ENCODE peak calls at places on chromosomes 13 and 19, in nine cellular contexts. One of them, this sample, is unnamed.

GRCh38 chr19:48466571-48467325 is 2.4 kb upstream of the CYTH2 start:
- DNase-seq in NCI-H1436: no peak
- DNase-seq in stimulated activated CD4-positive, alpha-beta T cell treated with anti-CD3 and anti-CD28 coated beads, Interleukin-15, amount 100 ng/mL, for 1 hour: no peak
- DNase-seq in nephron progenitor cell: no peak
- DNase-seq in T-helper 22 cell: no peak
- DNase-seq in activated naive CD4-positive, alpha-beta T cell treated with anti-CD3 and anti-CD28 coated beads, Interleukin-2, amount 10 ng/mL, durations not matched to agents 7 days and 5 days: no peak
- DNase-seq in HT-29: no peak
- DNase-seq in iPS-NIHi11: no peak
- DNase-seq in GDM1: no peak
- DNase-seq in this sample: no peak

GRCh38 chr13:49954674-49955455 is 18.7 kb upstream of the SPRYD7 start:
- DNase-seq in NCI-H1436: no peak
- DNase-seq in stimulated activated CD4-positive, alpha-beta T cell treated with anti-CD3 and anti-CD28 coated beads, Interleukin-15, amount 100 ng/mL, for 1 hour: no peak
- DNase-seq in nephron progenitor cell: no peak
- DNase-seq in T-helper 22 cell: no peak
- DNase-seq in activated naive CD4-positive, alpha-beta T cell treated with anti-CD3 and anti-CD28 coated beads, Interleukin-2, amount 10 ng/mL, durations not matched to agents 7 days and 5 days: no peak
- DNase-seq in HT-29: peak
- DNase-seq in iPS-NIHi11: no peak
- DNase-seq in GDM1: no peak
- DNase-seq in this sample: no peak

GRCh38 chr19:1279261-1279660 is 3.9 kb downstream of the FAM174C start:
- DNase-seq in NCI-H1436: no peak
- DNase-seq in stimulated activated CD4-positive, alpha-beta T cell treated with anti-CD3 and anti-CD28 coated beads, Interleukin-15, amount 100 ng/mL, for 1 hour: no peak
- DNase-seq in nephron progenitor cell: no peak
- DNase-seq in T-helper 22 cell: no peak
- DNase-seq in activated naive CD4-positive, alpha-beta T cell treated with anti-CD3 and anti-CD28 coated beads, Interleukin-2, amount 10 ng/mL, durations not matched to agents 7 days and 5 days: no peak
- DNase-seq in HT-29: no peak
- DNase-seq in iPS-NIHi11: no peak
- DNase-seq in GDM1: no peak
- DNase-seq in this sample: no peak

GRCh38 chr13:44212633-44213387 is 160.8 kb upstream of the SERP2 start:
- DNase-seq in NCI-H1436: no peak
- DNase-seq in stimulated activated CD4-positive, alpha-beta T cell treated with anti-CD3 and anti-CD28 coated beads, Interleukin-15, amount 100 ng/mL, for 1 hour: no peak
- DNase-seq in nephron progenitor cell: no peak
- DNase-seq in T-helper 22 cell: no peak
- DNase-seq in activated naive CD4-positive, alpha-beta T cell treated with anti-CD3 and anti-CD28 coated beads, Interleukin-2, amount 10 ng/mL, durations not matched to agents 7 days and 5 days: no peak
- DNase-seq in HT-29: no peak
- DNase-seq in iPS-NIHi11: no peak
- DNase-seq in GDM1: no peak
- DNase-seq in this sample: no peak

GRCh38 chr13:94366677-94367076 is 112.8 kb downstream of the DCT start:
- DNase-seq in NCI-H1436: no peak
- DNase-seq in stimulated activated CD4-positive, alpha-beta T cell treated with anti-CD3 and anti-CD28 coated beads, Interleukin-15, amount 100 ng/mL, for 1 hour: no peak
- DNase-seq in nephron progenitor cell: no peak
- DNase-seq in T-helper 22 cell: no peak
- DNase-seq in activated naive CD4-positive, alpha-beta T cell treated with anti-CD3 and anti-CD28 coated beads, Interleukin-2, amount 10 ng/mL, durations not matched to agents 7 days and 5 days: no peak
- DNase-seq in HT-29: no peak
- DNase-seq in iPS-NIHi11: no peak
- DNase-seq in GDM1: no peak
- DNase-seq in this sample: no peak

GRCh38 chr13:47546963-47547345 is 454.1 kb downstream of the SUCLA2 start:
- DNase-seq in NCI-H1436: no peak
- DNase-seq in stimulated activated CD4-positive, alpha-beta T cell treated with anti-CD3 and anti-CD28 coated beads, Interleukin-15, amount 100 ng/mL, for 1 hour: no peak
- DNase-seq in nephron progenitor cell: no peak
- DNase-seq in T-helper 22 cell: no peak
- DNase-seq in activated naive CD4-positive, alpha-beta T cell treated with anti-CD3 and anti-CD28 coated beads, Interleukin-2, amount 10 ng/mL, durations not matched to agents 7 days and 5 days: no peak
- DNase-seq in HT-29: no peak
- DNase-seq in iPS-NIHi11: no peak
- DNase-seq in GDM1: no peak
- DNase-seq in this sample: no peak

GRCh38 chr13:78657699-78658629 is 991 bp downstream of the OBI1 start:
- DNase-seq in NCI-H1436: no peak
- DNase-seq in stimulated activated CD4-positive, alpha-beta T cell treated with anti-CD3 and anti-CD28 coated beads, Interleukin-15, amount 100 ng/mL, for 1 hour: no peak
- DNase-seq in nephron progenitor cell: no peak
- DNase-seq in T-helper 22 cell: no peak
- DNase-seq in activated naive CD4-positive, alpha-beta T cell treated with anti-CD3 and anti-CD28 coated beads, Interleukin-2, amount 10 ng/mL, durations not matched to agents 7 days and 5 days: no peak
- DNase-seq in HT-29: peak
- DNase-seq in iPS-NIHi11: peak
- DNase-seq in GDM1: no peak
- DNase-seq in this sample: no peak

GRCh38 chr19:6061420-6062130 is 48.7 kb downstream of the RFX2 start:
- DNase-seq in NCI-H1436: no peak
- DNase-seq in stimulated activated CD4-positive, alpha-beta T cell treated with anti-CD3 and anti-CD28 coated beads, Interleukin-15, amount 100 ng/mL, for 1 hour: no peak
- DNase-seq in nephron progenitor cell: no peak
- DNase-seq in T-helper 22 cell: no peak
- DNase-seq in activated naive CD4-positive, alpha-beta T cell treated with anti-CD3 and anti-CD28 coated beads, Interleukin-2, amount 10 ng/mL, durations not matched to agents 7 days and 5 days: no peak
- DNase-seq in HT-29: no peak
- DNase-seq in iPS-NIHi11: no peak
- DNase-seq in GDM1: no peak
- DNase-seq in this sample: no peak

GRCh38 chr13:27923794-27924528 is 4.2 kb downstream of the PDX1 start:
- DNase-seq in NCI-H1436: no peak
- DNase-seq in stimulated activated CD4-positive, alpha-beta T cell treated with anti-CD3 and anti-CD28 coated beads, Interleukin-15, amount 100 ng/mL, for 1 hour: no peak
- DNase-seq in nephron progenitor cell: peak
- DNase-seq in T-helper 22 cell: no peak
- DNase-seq in activated naive CD4-positive, alpha-beta T cell treated with anti-CD3 and anti-CD28 coated beads, Interleukin-2, amount 10 ng/mL, durations not matched to agents 7 days and 5 days: no peak
- DNase-seq in HT-29: no peak
- DNase-seq in iPS-NIHi11: no peak
- DNase-seq in GDM1: no peak
- DNase-seq in this sample: no peak

GRCh38 chr19:10915511-10916091 is 12.8 kb downstream of the YIPF2 start:
- DNase-seq in NCI-H1436: no peak
- DNase-seq in stimulated activated CD4-positive, alpha-beta T cell treated with anti-CD3 and anti-CD28 coated beads, Interleukin-15, amount 100 ng/mL, for 1 hour: no peak
- DNase-seq in nephron progenitor cell: no peak
- DNase-seq in T-helper 22 cell: no peak
- DNase-seq in activated naive CD4-positive, alpha-beta T cell treated with anti-CD3 and anti-CD28 coated beads, Interleukin-2, amount 10 ng/mL, durations not matched to agents 7 days and 5 days: no peak
- DNase-seq in HT-29: no peak
- DNase-seq in iPS-NIHi11: no peak
- DNase-seq in GDM1: no peak
- DNase-seq in this sample: no peak

GRCh38 chr19:45428385-45429231 is 4.9 kb upstream of the ERCC1 start:
- DNase-seq in NCI-H1436: no peak
- DNase-seq in stimulated activated CD4-positive, alpha-beta T cell treated with anti-CD3 and anti-CD28 coated beads, Interleukin-15, amount 100 ng/mL, for 1 hour: no peak
- DNase-seq in nephron progenitor cell: peak
- DNase-seq in T-helper 22 cell: no peak
- DNase-seq in activated naive CD4-positive, alpha-beta T cell treated with anti-CD3 and anti-CD28 coated beads, Interleukin-2, amount 10 ng/mL, durations not matched to agents 7 days and 5 days: no peak
- DNase-seq in HT-29: no peak
- DNase-seq in iPS-NIHi11: peak
- DNase-seq in GDM1: no peak
- DNase-seq in this sample: peak

GRCh38 chr19:28563964-28564914 is 648.7 kb downstream of the UQCRFS1 start:
- DNase-seq in NCI-H1436: no peak
- DNase-seq in stimulated activated CD4-positive, alpha-beta T cell treated with anti-CD3 and anti-CD28 coated beads, Interleukin-15, amount 100 ng/mL, for 1 hour: no peak
- DNase-seq in nephron progenitor cell: no peak
- DNase-seq in T-helper 22 cell: no peak
- DNase-seq in activated naive CD4-positive, alpha-beta T cell treated with anti-CD3 and anti-CD28 coated beads, Interleukin-2, amount 10 ng/mL, durations not matched to agents 7 days and 5 days: no peak
- DNase-seq in HT-29: no peak
- DNase-seq in iPS-NIHi11: no peak
- DNase-seq in GDM1: no peak
- DNase-seq in this sample: no peak

GRCh38 chr13:113053376-113053775 is 52.2 kb upstream of the F7 start:
- DNase-seq in NCI-H1436: no peak
- DNase-seq in stimulated activated CD4-positive, alpha-beta T cell treated with anti-CD3 and anti-CD28 coated beads, Interleukin-15, amount 100 ng/mL, for 1 hour: no peak
- DNase-seq in nephron progenitor cell: no peak
- DNase-seq in T-helper 22 cell: no peak
- DNase-seq in activated naive CD4-positive, alpha-beta T cell treated with anti-CD3 and anti-CD28 coated beads, Interleukin-2, amount 10 ng/mL, durations not matched to agents 7 days and 5 days: no peak
- DNase-seq in HT-29: no peak
- DNase-seq in iPS-NIHi11: no peak
- DNase-seq in GDM1: no peak
- DNase-seq in this sample: no peak

GRCh38 chr13:30807392-30807791 is 72.0 kb downstream of the ALOX5AP start:
- DNase-seq in NCI-H1436: no peak
- DNase-seq in stimulated activated CD4-positive, alpha-beta T cell treated with anti-CD3 and anti-CD28 coated beads, Interleukin-15, amount 100 ng/mL, for 1 hour: no peak
- DNase-seq in nephron progenitor cell: no peak
- DNase-seq in T-helper 22 cell: no peak
- DNase-seq in activated naive CD4-positive, alpha-beta T cell treated with anti-CD3 and anti-CD28 coated beads, Interleukin-2, amount 10 ng/mL, durations not matched to agents 7 days and 5 days: no peak
- DNase-seq in HT-29: peak
- DNase-seq in iPS-NIHi11: no peak
- DNase-seq in GDM1: no peak
- DNase-seq in this sample: no peak

GRCh38 chr13:41973247-41973741 is 12.4 kb upstream of the VWA8 start:
- DNase-seq in NCI-H1436: no peak
- DNase-seq in stimulated activated CD4-positive, alpha-beta T cell treated with anti-CD3 and anti-CD28 coated beads, Interleukin-15, amount 100 ng/mL, for 1 hour: no peak
- DNase-seq in nephron progenitor cell: no peak
- DNase-seq in T-helper 22 cell: no peak
- DNase-seq in activated naive CD4-positive, alpha-beta T cell treated with anti-CD3 and anti-CD28 coated beads, Interleukin-2, amount 10 ng/mL, durations not matched to agents 7 days and 5 days: no peak
- DNase-seq in HT-29: no peak
- DNase-seq in iPS-NIHi11: peak
- DNase-seq in GDM1: no peak
- DNase-seq in this sample: no peak

GRCh38 chr13:49304763-49305695 is 57.3 kb downstream of the CDADC1 start:
- DNase-seq in NCI-H1436: no peak
- DNase-seq in stimulated activated CD4-positive, alpha-beta T cell treated with anti-CD3 and anti-CD28 coated beads, Interleukin-15, amount 100 ng/mL, for 1 hour: no peak
- DNase-seq in nephron progenitor cell: no peak
- DNase-seq in T-helper 22 cell: no peak
- DNase-seq in activated naive CD4-positive, alpha-beta T cell treated with anti-CD3 and anti-CD28 coated beads, Interleukin-2, amount 10 ng/mL, durations not matched to agents 7 days and 5 days: no peak
- DNase-seq in HT-29: no peak
- DNase-seq in iPS-NIHi11: no peak
- DNase-seq in GDM1: no peak
- DNase-seq in this sample: no peak

GRCh38 chr19:48492925-48493717 is 18.5 kb downstream of the LMTK3 start:
- DNase-seq in NCI-H1436: peak
- DNase-seq in stimulated activated CD4-positive, alpha-beta T cell treated with anti-CD3 and anti-CD28 coated beads, Interleukin-15, amount 100 ng/mL, for 1 hour: peak
- DNase-seq in nephron progenitor cell: peak
- DNase-seq in T-helper 22 cell: peak
- DNase-seq in activated naive CD4-positive, alpha-beta T cell treated with anti-CD3 and anti-CD28 coated beads, Interleukin-2, amount 10 ng/mL, durations not matched to agents 7 days and 5 days: peak
- DNase-seq in HT-29: peak
- DNase-seq in iPS-NIHi11: peak
- DNase-seq in GDM1: peak
- DNase-seq in this sample: peak

GRCh38 chr13:93945621-93946020 is 533.9 kb downstream of the DCT start:
- DNase-seq in NCI-H1436: no peak
- DNase-seq in stimulated activated CD4-positive, alpha-beta T cell treated with anti-CD3 and anti-CD28 coated beads, Interleukin-15, amount 100 ng/mL, for 1 hour: no peak
- DNase-seq in nephron progenitor cell: no peak
- DNase-seq in T-helper 22 cell: no peak
- DNase-seq in activated naive CD4-positive, alpha-beta T cell treated with anti-CD3 and anti-CD28 coated beads, Interleukin-2, amount 10 ng/mL, durations not matched to agents 7 days and 5 days: no peak
- DNase-seq in HT-29: no peak
- DNase-seq in iPS-NIHi11: no peak
- DNase-seq in GDM1: no peak
- DNase-seq in this sample: no peak

This sample was measured in Calu3.